ENCODE peak calls at places on chromosomes 13 and 19, in six cellular contexts. J, B, N, D, Z and M are unnamed samples.

GRCh38 chr19:52734893-52735661 is at the start of gene ZNF611:
- DNase-seq in J (peak), B (peak), Z (peak), N (peak), D (peak), M (peak)

GRCh38 chr19:5958074-5958850 is 19.7 kb downstream of the RANBP3 start:
- DNase-seq in N (no peak), D (no peak), B (no peak), J (no peak), Z (no peak), M (no peak)

GRCh38 chr19:2477732-2478191 is 1.8 kb downstream of the GADD45B start:
- DNase-seq in B (no peak), Z (no peak), N (no peak), D (peak), J (no peak), M (peak)

GRCh38 chr13:34347784-34348573 is 530.0 kb downstream of the RFC3 start:
- DNase-seq in B (peak), N (no peak), J (no peak), Z (no peak), D (no peak), M (no peak)

GRCh38 chr19:39407394-39407643 is 672 bp downstream of the ZFP36 start:
- DNase-seq in Z (no peak), J (no peak), D (no peak), B (no peak), N (no peak), M (no peak)

GRCh38 chr13:32164622-32165268 is 133.2 kb downstream of the FRY start:
- DNase-seq in Z (peak), J (peak), N (peak), B (peak), D (peak), M (peak)

GRCh38 chr13:49681837-49682236 is 9.4 kb downstream of the EBPL start:
- DNase-seq in J (no peak), D (no peak), Z (no peak), B (no peak), N (no peak), M (no peak)

GRCh38 chr19:1556639-1557070 is 11.5 kb downstream of the MEX3D start:
- DNase-seq in D (no peak), B (no peak), J (no peak), Z (no peak), N (no peak), M (no peak)

GRCh38 chr13:85266331-85266730 is 532.9 kb downstream of the SLITRK6 start:
- DNase-seq in J (no peak), N (no peak), Z (no peak), D (no peak), B (no peak), M (no peak)

GRCh38 chr13:44465318-44465717 is 91.7 kb downstream of the SERP2 start:
- DNase-seq in D (no peak), B (no peak), Z (no peak), N (no peak), J (no peak), M (no peak)

GRCh38 chr13:38283346-38283745 is 66.3 kb upstream of the UFM1 start:
- DNase-seq in D (no peak), N (no peak), B (no peak), Z (no peak), J (no peak), M (no peak)

GRCh38 chr19:51808333-51808986 is 13.5 kb downstream of the FPR3 start:
- DNase-seq in J (no peak), D (peak), Z (peak), N (no peak), B (peak), M (peak)

GRCh38 chr13:31089649-31090048 is 72.1 kb downstream of the HSPH1 start:
- DNase-seq in B (no peak), N (no peak), D (no peak), J (no peak), Z (no peak), M (no peak)

GRCh38 chr19:7529610-7530490 is 5.7 kb upstream of the PNPLA6 start:
- DNase-seq in J (no peak), Z (no peak), N (no peak), B (no peak), D (no peak), M (no peak)

GRCh38 chr19:46975918-46976782 is 43.5 kb upstream of the NPAS1 start:
- DNase-seq in Z (no peak), B (peak), N (peak), D (peak), J (peak), M (peak)

GRCh38 chr19:16066611-16067104 is 9.6 kb upstream of the TPM4 start:
- DNase-seq in N (no peak), D (peak), J (no peak), Z (peak), B (peak), M (peak)

GRCh38 chr19:3389876-3390361 is 23.5 kb downstream of the NFIC start:
- DNase-seq in D (no peak), B (no peak), J (peak), Z (no peak), N (no peak), M (no peak)

GRCh38 chr19:46723023-46723461 is 6.1 kb upstream of the PRKD2 start:
- DNase-seq in B (no peak), D (no peak), J (no peak), N (no peak), Z (no peak), M (no peak)

GRCh38 chr13:110782185-110782584 is 68.7 kb downstream of the ING1 start:
- DNase-seq in B (no peak), D (no peak), J (no peak), Z (no peak), N (no peak), M (no peak)

GRCh38 chr13:110788778-110789177 is 75.3 kb downstream of the ING1 start:
- DNase-seq in J (no peak), B (no peak), N (no peak), D (no peak), Z (no peak), M (no peak)

GRCh38 chr13:110780410-110780809 is 66.9 kb downstream of the ING1 start:
- DNase-seq in N (no peak), Z (no peak), B (no peak), D (no peak), J (no peak), M (no peak)

GRCh38 chr13:110790371-110790770 is 76.9 kb downstream of the ING1 start:
- DNase-seq in J (no peak), Z (no peak), N (no peak), B (no peak), D (no peak), M (no peak)

DNA sequence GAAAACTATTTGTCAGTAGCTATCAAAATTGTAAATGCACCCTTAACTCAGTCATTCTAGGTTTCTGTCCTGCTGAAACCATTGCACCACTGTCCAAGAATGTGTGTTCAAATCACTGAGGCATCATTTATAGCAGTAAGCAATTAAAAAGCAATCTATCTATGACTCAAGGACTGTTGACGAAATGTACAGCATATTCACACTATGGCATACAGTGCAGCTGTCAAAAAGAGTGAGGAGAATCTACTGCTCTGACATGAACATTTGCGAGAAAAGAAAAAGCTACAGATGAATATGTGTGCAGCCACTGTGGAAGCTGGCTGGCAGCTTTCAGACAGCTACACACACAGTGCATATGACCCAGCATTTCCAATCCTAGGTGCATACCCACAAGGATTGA is 71.2 kb downstream of the ING1 start:
- DNase-seq in Z (no peak), J (no peak), D (no peak), N (no peak), B (no peak), M (no peak)
- TF ChIP-seq MAX in Z (no peak), J (no peak), D (no peak), N (no peak), B (no peak), M (no peak)

DNA sequence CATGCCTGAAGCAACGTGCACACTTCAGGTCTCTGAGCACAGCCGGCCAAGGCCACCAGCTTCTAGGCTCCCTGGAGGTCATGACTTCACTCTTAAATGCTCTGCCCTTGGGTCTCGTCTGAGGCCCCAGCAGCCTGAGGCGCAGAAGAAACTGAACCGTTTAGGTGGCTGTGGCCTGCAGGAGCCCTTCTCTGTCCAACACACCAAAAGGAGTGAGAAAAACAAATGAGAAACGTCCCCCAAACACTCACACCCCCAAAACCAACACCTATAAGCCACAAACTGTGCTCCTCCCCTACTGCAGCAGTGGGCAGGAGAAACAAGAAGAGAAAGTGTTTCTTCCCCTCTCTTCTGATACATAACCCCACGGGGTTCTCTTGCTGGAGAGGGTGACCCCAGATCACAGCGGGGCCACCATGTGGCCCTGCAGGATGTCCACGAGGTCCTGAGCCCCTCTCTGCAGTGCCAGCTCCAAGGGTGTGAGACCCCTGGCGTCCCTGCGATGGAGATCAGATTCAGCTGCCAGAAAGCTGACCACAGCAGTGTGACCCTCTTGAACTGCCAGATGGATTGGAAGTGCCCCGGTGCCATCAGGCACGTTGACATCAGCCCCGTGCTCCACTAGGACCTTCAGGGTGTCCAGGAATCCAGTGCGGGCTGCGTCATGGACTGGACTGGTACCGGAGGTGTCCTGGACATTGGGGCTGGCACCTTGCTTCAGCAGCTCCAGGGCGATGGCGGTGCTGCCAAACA is 1.0 kb upstream of the KRI1 start:
- DNase-seq in Z (no peak), D (no peak), B (no peak), N (no peak), J (no peak), M (no peak)
- TF ChIP-seq JUN in Z (no peak), D (no peak), B (no peak), N (no peak), J (no peak), M (no peak)

GRCh38 chr19:58450836-58451357 is 525 bp upstream of the ZNF324B start:
- DNase-seq in Z (peak), N (no peak), B (no peak), J (no peak), D (no peak), M (peak)
- TF ChIP-seq MAX in Z (no peak), N (no peak), B (no peak), J (no peak), D (no peak), M (no peak)

GRCh38 chr13:97127842-97128241 is 94.3 kb upstream of the MBNL2 start:
- DNase-seq in D (no peak), N (no peak), B (peak), J (no peak), Z (no peak), M (no peak)
- TF ChIP-seq JUN in D (no peak), N (no peak), B (no peak), J (no peak), Z (no peak), M (no peak)

DNA sequence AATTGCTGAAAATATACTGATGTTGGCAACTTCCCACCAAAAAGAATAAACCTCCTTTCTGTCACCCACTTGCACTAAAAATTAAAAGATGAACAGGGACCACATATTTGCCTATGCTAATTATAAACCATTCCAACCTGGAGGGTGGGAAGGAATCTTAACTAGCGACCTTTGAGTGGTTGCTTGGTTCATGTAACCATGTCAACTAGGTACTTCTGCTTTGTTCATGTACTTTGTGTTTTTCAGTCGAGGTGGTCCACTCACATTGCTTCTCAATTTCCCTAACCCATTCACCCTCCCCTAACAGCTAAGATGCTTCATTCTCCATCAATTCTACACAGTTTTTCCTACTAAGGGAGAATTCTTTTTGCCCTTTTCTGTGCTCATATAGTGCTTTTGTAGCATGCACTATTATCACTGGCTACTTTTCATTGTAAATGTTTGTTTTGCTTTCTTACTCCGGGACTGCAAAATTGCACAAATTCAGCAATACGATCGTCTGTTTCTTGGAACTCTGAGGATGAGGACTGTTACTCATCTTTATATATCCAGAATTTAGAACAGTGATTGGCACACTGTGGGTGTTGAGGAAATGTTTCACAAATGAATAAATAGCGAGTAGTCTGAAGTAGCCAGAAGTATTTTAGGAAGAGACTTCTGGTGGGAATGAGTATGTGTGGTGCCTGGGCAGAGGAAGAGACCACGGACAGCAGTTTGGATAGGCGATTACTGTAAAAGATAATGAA is 187.5 kb downstream of the GPC6 start:
- DNase-seq in B (no peak), Z (no peak), J (no peak), N (no peak), D (no peak), M (no peak)
- TF ChIP-seq MAX in B (no peak), Z (no peak), J (no peak), N (no peak), D (no peak), M (no peak)

DNA sequence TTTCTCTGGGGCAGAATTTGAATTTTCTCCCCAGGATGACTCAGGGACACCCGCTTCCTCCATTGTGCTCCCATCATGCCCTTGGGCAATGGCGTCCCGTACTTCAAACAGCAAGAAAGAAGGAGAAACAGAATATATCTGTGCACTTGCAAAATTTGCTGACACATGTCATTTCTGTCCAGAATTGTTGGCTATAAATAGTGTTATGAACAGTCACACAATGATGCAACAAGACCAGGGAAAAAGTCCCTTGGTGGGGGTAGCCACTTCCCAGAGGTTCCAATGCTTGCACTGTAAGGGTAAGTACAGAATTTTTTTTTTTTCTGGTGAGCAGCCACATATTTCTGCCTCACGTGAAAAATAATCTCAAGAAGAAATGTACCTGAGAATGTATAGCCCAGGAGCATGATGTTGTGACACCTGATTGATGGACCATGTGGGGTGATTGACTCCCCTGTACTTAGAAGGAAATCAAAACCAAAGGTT is 9.1 kb upstream of the LAIR1 start:
- DNase-seq in N (no peak), D (no peak), Z (no peak), J (no peak), B (no peak), M (no peak)
- TF ChIP-seq JUN in N (no peak), D (no peak), Z (no peak), J (no peak), B (no peak), M (no peak)

DNA sequence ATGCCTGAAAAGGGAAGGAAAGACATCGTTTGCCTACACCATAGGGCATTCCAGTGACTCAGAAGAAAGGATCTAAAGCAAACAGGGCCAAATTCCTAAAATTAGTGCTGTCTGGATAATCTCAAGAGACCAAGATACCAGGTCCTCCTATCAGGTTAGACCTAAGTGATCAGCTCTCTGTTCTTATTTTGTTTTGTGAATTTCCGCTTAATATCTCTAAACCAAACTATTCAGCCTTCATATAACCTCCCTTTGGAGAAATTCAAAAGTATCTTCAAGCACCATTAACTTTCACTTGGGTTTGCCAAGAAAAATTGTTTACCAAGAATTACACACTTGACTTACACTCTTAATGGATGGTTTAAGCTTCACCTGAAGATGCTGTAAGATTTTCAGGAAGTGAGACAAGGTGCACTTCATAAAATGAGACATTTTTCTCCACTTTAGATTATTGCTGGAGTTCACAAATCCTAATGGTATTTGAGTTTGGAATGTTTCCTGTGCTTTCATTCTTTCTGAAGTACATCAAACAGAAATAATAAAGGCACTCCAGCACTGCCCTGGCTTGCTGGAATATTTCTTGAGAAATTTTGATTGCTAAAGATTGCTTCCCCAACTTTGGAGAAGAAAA is 376.1 kb downstream of the LMO7 start:
- DNase-seq in B (no peak), N (no peak), D (peak), J (no peak), Z (no peak), M (no peak)
- TF ChIP-seq MAX in B (no peak), N (no peak), D (no peak), J (no peak), Z (no peak), M (no peak)

DNA sequence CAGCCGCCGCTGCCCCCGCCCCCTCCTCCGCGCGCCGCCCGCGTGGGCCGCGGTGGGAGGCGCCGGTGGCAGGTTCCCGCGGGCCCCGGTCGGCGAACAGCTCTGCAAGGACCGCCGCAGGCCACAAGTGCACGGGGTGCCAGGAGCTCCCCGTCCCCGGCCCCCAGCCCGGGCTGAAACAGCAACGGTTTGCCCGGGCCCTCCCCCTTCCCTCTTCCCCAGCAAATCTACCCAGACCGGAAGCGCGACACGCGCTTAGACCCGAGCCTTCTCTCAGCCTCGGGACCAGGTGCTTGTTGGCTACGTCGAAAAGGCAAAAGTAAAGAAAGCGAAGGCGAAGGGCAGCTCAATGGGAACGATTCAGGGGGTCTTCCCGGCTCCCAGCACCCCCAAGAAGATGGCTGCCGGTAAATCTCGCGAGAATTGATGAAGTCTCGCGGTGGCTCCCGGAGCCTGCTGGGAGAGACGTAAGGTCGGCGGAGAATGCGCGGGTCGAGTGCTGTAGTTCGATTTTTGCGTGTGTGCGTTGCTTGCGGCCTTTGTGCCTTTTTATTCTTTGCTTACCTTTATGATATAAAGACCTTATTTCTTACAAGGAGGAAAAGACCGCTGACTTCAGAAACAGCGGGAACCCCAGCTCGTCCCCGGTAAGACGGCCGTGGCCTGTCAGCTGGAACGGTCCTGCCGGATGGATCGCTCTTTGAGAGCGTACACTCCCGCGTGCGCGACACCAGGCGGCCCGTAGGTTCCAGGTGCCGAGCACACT is at the start of gene RBM26:
- DNase-seq in B (peak), N (peak), Z (peak), D (peak), J (peak), M (peak)
- TF ChIP-seq JUN in B (peak), N (no peak), Z (no peak), D (peak), J (no peak), M (no peak)